ENCODE peak calls at places on chromosomes 16 and 17, in six cellular contexts. U, E, D, X, K and B are unnamed samples.

GRCh38 chr16:1119766-1120611 is 23.9 kb upstream of the C1QTNF8 start:
- DNase-seq in U (no peak), E (no peak), D (no peak), X (no peak), K (no peak), B (no peak)

GRCh38 chr16:30004811-30005242 is 6.0 kb downstream of the DOC2A start:
- DNase-seq in U (no peak), E (no peak), D (no peak), X (no peak), K (no peak), B (no peak)

GRCh38 chr17:72151565-72152391 is 31.0 kb downstream of the SOX9 start:
- DNase-seq in U (no peak), E (peak), D (peak), X (peak), K (peak), B (no peak)

GRCh38 chr17:64747938-64748540 is 85.9 kb upstream of the SMURF2 start:
- DNase-seq in U (peak), E (no peak), D (no peak), X (no peak), K (no peak), B (no peak)

GRCh38 chr17:8799001-8799850 is at the start of gene MFSD6L:
- DNase-seq in U (no peak), E (no peak), D (no peak), X (no peak), K (peak), B (no peak)

GRCh38 chr16:11123666-11124065 is 132.3 kb downstream of the SOCS1 start:
- DNase-seq in U (no peak), E (no peak), D (no peak), X (no peak), K (no peak), B (no peak)

GRCh38 chr17:78324391-78325075 is 35.3 kb downstream of the SOCS3 start:
- DNase-seq in U (peak), E (peak), D (no peak), X (no peak), K (peak), B (no peak)

GRCh38 chr16:29651950-29652349 is 11.1 kb upstream of the SPN start:
- DNase-seq in U (no peak), E (no peak), D (no peak), X (no peak), K (no peak), B (no peak)

GRCh38 chr16:66703359-66704215 is 7.0 kb upstream of the CMTM4 start:
- DNase-seq in U (no peak), E (no peak), D (peak), X (no peak), K (no peak), B (no peak)
- H3K4me3 ChIP-seq in U (no peak), E (no peak), D (no peak), X (no peak), K (no peak), B (no peak)

GRCh38 chr17:179721-180379 is 1.6 kb downstream of the DOC2B start:
- DNase-seq in U (no peak), E (no peak), D (no peak), X (no peak), K (peak), B (no peak)
- H3K4me3 ChIP-seq in U (no peak), E (peak), D (no peak), X (no peak), K (peak), B (no peak)

GRCh38 chr16:48291303-48291702 is 44.0 kb upstream of the ABCC11 start:
- DNase-seq in U (no peak), E (no peak), D (no peak), X (no peak), K (no peak), B (no peak)
- H3K4me3 ChIP-seq in U (no peak), E (no peak), D (no peak), X (no peak), K (no peak), B (no peak)

GRCh38 chr17:47830396-47830907 is 889 bp downstream of the MRPL10 start:
- DNase-seq in U (no peak), E (no peak), D (no peak), X (no peak), K (no peak), B (no peak)
- H3K4me3 ChIP-seq in U (peak), E (peak), D (peak), X (peak), K (peak), B (peak)

GRCh38 chr17:54899721-54900456 is 763 bp upstream of the TOM1L1 start:
- DNase-seq in U (no peak), E (no peak), D (peak), X (no peak), K (peak), B (no peak)
- H3K4me3 ChIP-seq in U (peak), E (peak), D (peak), X (peak), K (peak), B (peak)

GRCh38 chr17:27808629-27809028 is 8.3 kb upstream of the NOS2 start:
- DNase-seq in U (no peak), E (no peak), D (no peak), X (no peak), K (no peak), B (no peak)

GRCh38 chr17:27809555-27809954 is 9.2 kb upstream of the NOS2 start:
- DNase-seq in U (no peak), E (no peak), D (no peak), X (no peak), K (no peak), B (no peak)

GRCh38 chr17:27805520-27806146 is 5.3 kb upstream of the NOS2 start:
- DNase-seq in U (peak), E (peak), D (peak), X (peak), K (peak), B (peak)

GRCh38 chr17:27810211-27810901 is 10.0 kb upstream of the NOS2 start:
- DNase-seq in U (no peak), E (no peak), D (no peak), X (no peak), K (no peak), B (peak)

DNA sequence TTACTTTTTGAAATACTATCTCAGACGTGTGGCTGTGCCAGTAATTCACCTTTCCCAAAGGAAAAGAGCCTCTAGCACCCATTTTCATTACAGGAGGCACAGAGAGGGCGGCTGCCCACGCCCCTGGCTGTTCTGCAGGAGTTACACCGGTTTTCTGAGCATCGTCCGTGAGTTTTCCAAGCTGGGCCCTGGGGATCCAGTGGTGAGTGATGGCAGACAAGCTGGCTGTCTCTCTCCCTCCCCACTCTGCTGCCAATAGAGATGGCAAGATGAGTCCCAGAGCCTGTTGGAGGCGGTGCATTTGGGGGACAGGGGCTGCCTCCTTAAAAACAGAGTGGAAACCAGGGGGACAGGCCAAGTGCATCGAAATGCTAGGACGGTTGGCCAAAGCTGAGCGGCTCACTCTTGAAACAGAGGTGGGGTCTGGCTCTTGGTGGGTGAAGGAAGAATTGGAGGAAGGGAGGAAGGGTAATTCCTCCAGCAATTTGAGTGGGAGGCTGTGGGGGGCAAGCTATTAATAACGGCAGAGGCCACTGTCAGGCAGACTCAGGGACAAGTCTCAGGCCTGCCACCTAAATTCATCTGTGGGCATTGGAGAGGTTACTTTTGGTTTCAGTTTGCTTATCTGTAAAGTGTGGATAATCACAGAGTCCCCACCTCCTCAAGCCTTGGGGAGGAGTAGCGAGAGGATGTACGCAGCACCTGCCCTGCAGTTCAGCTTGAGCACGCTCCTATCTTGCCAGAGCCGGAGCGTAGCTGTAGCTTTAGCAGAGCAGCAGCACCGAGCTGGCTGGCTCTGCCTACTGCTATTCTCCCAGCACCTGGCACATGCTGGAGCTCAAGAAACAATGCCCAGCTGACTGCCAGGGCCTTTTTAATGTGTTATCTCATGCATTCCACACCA is 7.5 kb upstream of the NOS2 start:
- DNase-seq in U (no peak), E (no peak), D (no peak), X (no peak), K (no peak), B (peak)
- H3K4me3 ChIP-seq in U (no peak), E (no peak), D (no peak), X (no peak), K (no peak), B (peak)

GRCh38 chr16:58411736-58412614 is 19.7 kb downstream of the GINS3 start:
- DNase-seq in U (no peak), E (no peak), D (peak), X (no peak), K (no peak), B (no peak)
- H3K4me3 ChIP-seq in U (no peak), E (no peak), D (no peak), X (no peak), K (no peak), B (no peak)

GRCh38 chr16:3087243-3087791 is 11.8 kb downstream of the ZSCAN10 start:
- DNase-seq in U (no peak), E (peak), D (peak), X (no peak), K (peak), B (no peak)

GRCh38 chr16:3085868-3086595 is 13.1 kb downstream of the ZSCAN10 start:
- DNase-seq in U (no peak), E (no peak), D (no peak), X (no peak), K (no peak), B (no peak)

GRCh38 chr16:3087836-3088235 is 11.3 kb downstream of the ZSCAN10 start:
- DNase-seq in U (no peak), E (peak), D (no peak), X (no peak), K (no peak), B (no peak)

GRCh38 chr16:3084969-3085670 is 14.0 kb downstream of the ZSCAN10 start:
- DNase-seq in U (no peak), E (no peak), D (no peak), X (no peak), K (no peak), B (no peak)

GRCh38 chr16:3086596-3087242 is 12.4 kb downstream of the ZSCAN10 start:
- DNase-seq in U (no peak), E (no peak), D (no peak), X (no peak), K (no peak), B (no peak)
- H3K4me3 ChIP-seq in U (no peak), E (peak), D (no peak), X (no peak), K (no peak), B (no peak)